ENCODE peak calls at places on chromosomes 2 and 18, in eight cellular contexts. R is tibial artery; U is AG10803; N is IMR-90; W is K562; P is fibroblast of lung; Y is CD8-positive, alpha-beta T cell; D is AG04449. X is an unnamed sample.
A peak's percentile ranks its signal among the peaks of the same experiment; 100 is the strongest.

GRCh38 chr18:76822510-76823165 is at the start of gene ZNF236:
- DNase-seq in U (peak; percentile 88), W (peak; percentile 77), N (peak; percentile 77), D (no peak), Y (peak; percentile 71), P (peak; percentile 81), R (peak; percentile 86), X (peak; percentile 71)

GRCh38 chr2:161085041-161085598 is 75.1 kb upstream of the TANK start:
- DNase-seq in W (no peak), P (peak; percentile 20), D (no peak), N (peak; percentile 28), U (no peak), R (no peak), Y (no peak), X (no peak)

GRCh38 chr2:8452979-8453903 is 228.6 kb upstream of the ID2 start:
- DNase-seq in W (no peak), P (peak; percentile 63), U (peak; percentile 27), Y (no peak), R (no peak), D (no peak), N (peak; percentile 14), X (no peak)

GRCh38 chr2:182868423-182868822 is 2.0 kb upstream of the FRZB start:
- DNase-seq in D (no peak), R (no peak), W (no peak), U (no peak), Y (no peak), P (no peak), N (no peak), X (no peak)

GRCh38 chr2:42777883-42778805 is 14.2 kb upstream of the OXER1 start:
- DNase-seq in U (peak; percentile 54), W (no peak), Y (no peak), N (peak; percentile 22), D (peak; percentile 7), P (no peak), R (no peak), X (no peak)

GRCh38 chr2:56183643-56184499 is at the start of gene CCDC85A:
- DNase-seq in W (peak; percentile 90), D (no peak), Y (peak; percentile 32), R (peak; percentile 88), U (peak; percentile 83), N (peak; percentile 55), P (peak; percentile 80), X (peak; percentile 91)

GRCh38 chr2:112636605-112637288 is 9.0 kb upstream of the SLC20A1 start:
- DNase-seq in U (no peak), D (no peak), P (no peak), W (no peak), N (no peak), R (no peak), Y (no peak), X (no peak)

GRCh38 chr2:121128741-121129659 is 156.0 kb downstream of the TFCP2L1 start:
- DNase-seq in D (no peak), P (no peak), U (no peak), R (peak; percentile 63), W (peak; percentile 52), Y (no peak), N (no peak), X (peak; percentile 37)

GRCh38 chr18:76139844-76140243 is 355.2 kb downstream of the ZNF516 start:
- DNase-seq in Y (no peak), W (no peak), U (no peak), D (no peak), N (no peak), P (no peak), R (no peak), X (no peak)

GRCh38 chr2:72114693-72115051 is 33.0 kb downstream of the CYP26B1 start:
- DNase-seq in Y (no peak), R (peak; percentile 54), P (peak; percentile 18), W (no peak), N (no peak), D (no peak), U (no peak), X (no peak)

GRCh38 chr18:79881695-79882094 is 69.8 kb downstream of the SLC66A2 start:
- DNase-seq in P (no peak), W (no peak), U (no peak), R (no peak), Y (no peak), D (no peak), N (no peak), X (peak; percentile 4)

GRCh38 chr2:68487773-68488355 is 20.5 kb downstream of the APLF start:
- DNase-seq in D (no peak), W (peak; percentile 11), R (no peak), U (peak; percentile 31), P (peak; percentile 32), N (peak; percentile 53), Y (no peak), X (no peak)

GRCh38 chr2:6325616-6326015 is 540.1 kb downstream of the CMPK2 start:
- DNase-seq in P (no peak), N (no peak), D (no peak), U (no peak), Y (no peak), R (no peak), W (no peak), X (no peak)

DNA sequence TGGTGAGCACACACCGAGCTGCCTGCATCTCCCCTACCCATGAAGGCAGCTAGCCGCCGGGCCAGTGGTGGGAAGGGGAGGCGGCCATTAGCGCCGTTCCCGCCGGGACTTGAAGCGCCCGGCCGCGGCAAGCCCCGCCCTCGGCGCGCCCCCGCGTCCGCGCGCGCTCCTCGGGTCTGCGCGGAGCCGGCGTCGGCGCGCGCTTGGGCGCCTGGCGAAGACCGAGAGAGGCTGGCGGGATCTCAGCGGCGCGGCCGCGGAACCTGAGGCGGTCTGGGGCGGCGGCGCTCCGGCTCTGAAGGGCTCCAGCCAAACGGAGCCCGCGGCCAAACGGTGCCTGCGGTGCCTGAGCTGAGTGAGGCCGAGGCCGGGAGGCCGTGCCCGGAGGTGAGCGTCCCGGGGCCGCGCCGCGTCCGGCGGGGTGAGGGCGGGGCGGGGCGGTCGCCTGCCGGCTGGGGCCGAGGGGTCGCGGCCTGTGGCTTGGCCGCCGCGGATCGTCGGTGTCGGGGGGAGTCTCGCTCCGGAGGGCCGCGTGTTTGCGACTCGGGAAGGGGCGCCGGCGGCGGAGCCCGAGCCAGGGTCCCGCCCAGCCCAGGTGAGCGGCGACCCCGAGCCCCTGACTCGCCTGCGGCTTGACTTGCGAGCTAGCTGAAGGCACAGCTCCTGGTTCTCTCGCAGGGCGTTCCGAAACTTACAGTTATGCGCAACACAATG is at the start of gene UBXN2A:
- DNase-seq in W (peak; percentile 87), N (peak; percentile 77), U (peak; percentile 74), P (peak; percentile 79), Y (peak; percentile 70), D (no peak), R (peak; percentile 84), X (peak; percentile 82)
- TF ChIP-seq CTCF in W (no peak), N (no peak), U (no peak), P (no peak), Y (no peak), D (no peak), R (no peak), X (no peak)

GRCh38 chr2:98454500-98455235 is 10.0 kb downstream of the INPP4A start:
- DNase-seq in R (no peak), P (peak; percentile 22), D (no peak), W (peak; percentile 49), Y (peak; percentile 32), U (no peak), N (peak; percentile 49), X (no peak)

GRCh38 chr2:98455494-98455976 is 10.9 kb downstream of the INPP4A start:
- DNase-seq in W (no peak), R (no peak), P (peak; percentile 31), U (peak; percentile 36), D (no peak), Y (peak; percentile 49), N (peak; percentile 64), X (no peak)

GRCh38 chr2:98458667-98459380 is 14.2 kb downstream of the INPP4A start:
- DNase-seq in D (no peak), R (no peak), N (no peak), P (no peak), U (no peak), W (no peak), Y (no peak), X (no peak)

GRCh38 chr2:98458207-98458606 is 13.5 kb downstream of the INPP4A start:
- DNase-seq in D (no peak), U (peak; percentile 22), W (no peak), R (no peak), P (peak; percentile 29), Y (peak; percentile 63), N (peak; percentile 60), X (no peak)

DNA sequence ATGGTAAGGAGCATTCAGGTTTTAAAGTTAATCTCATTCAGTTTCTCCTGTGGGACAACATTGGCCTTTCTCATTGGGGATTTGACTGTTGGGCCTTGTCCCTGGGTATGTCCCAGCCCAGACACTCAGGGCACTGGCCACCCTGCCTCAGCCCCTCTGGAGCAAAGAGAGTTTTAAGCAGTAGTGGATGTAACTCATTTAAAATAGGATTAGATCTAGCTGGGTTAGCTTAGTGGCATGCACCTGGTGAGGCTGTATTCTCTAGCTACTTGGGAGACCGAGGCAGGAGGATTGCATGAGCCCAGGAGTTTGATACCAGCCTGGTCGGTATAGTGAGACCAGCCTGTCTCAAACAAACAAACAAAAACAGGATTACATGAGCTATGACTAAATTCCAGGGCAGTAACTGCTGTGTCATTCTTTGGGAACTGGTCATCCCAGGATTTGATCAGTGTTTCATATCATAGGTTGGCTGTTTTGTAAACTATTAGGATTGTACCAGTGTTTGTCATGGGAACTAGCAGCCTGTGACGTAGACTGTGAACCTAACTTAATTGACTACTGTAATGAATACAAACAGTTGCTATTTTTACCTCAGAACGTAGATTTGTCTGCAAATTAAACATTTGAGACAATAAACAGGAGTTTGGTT is 12.5 kb downstream of the INPP4A start:
- DNase-seq in R (no peak), Y (no peak), D (peak; percentile 73), U (peak; percentile 90), N (peak; percentile 99), P (peak; percentile 78), W (no peak), X (no peak)
- H3K4me3 ChIP-seq in R (no peak overlapping the region), Y (no peak overlapping the region), D (no peak overlapping the region), U (no peak overlapping the region), N (no peak overlapping the region), P (no peak overlapping the region), W (no peak overlapping the region), X (no peak overlapping the region)

GRCh38 chr2:28750316-28751101 is 1.1 kb upstream of the PPP1CB start:
- DNase-seq in P (peak; percentile 79), Y (no peak), R (no peak), D (no peak), W (peak; percentile 18), N (peak; percentile 50), U (peak; percentile 40), X (no peak)

GRCh38 chr2:28751956-28752607 is 452 bp downstream of the PPP1CB start:
- DNase-seq in U (no peak), D (no peak), P (no peak), W (peak; percentile 58), N (no peak), Y (no peak), R (no peak), X (no peak)

GRCh38 chr2:28753043-28753683 is 1.5 kb downstream of the PPP1CB start:
- DNase-seq in D (no peak), R (peak; percentile 86), P (peak; percentile 69), Y (peak; percentile 62), N (peak; percentile 81), W (peak; percentile 20), U (peak; percentile 66), X (peak; percentile 82)

GRCh38 chr2:28752608-28752984 is 966 bp downstream of the PPP1CB start:
- DNase-seq in N (no peak), R (no peak), Y (no peak), P (no peak), U (no peak), W (no peak), D (no peak), X (no peak)

GRCh38 chr2:28751102-28751955 is at the start of gene PPP1CB:
- DNase-seq in W (peak; percentile 95), U (peak; percentile 96), N (peak; percentile 96), Y (peak; percentile 97), D (peak; percentile 65), P (peak; percentile 96), R (peak; percentile 99), X (peak; percentile 97)
- TF ChIP-seq CTCF in W (peak; percentile 53), U (peak; percentile 27), N (peak; percentile 38), Y (no peak), D (peak; percentile 57), P (no peak), R (peak; percentile 27), X (peak; percentile 21)

GRCh38 chr2:37665622-37666362 is 5.7 kb downstream of the CDC42EP3 start:
- DNase-seq in W (no peak), P (no peak), N (no peak), Y (no peak), D (no peak), R (no peak), U (no peak), X (no peak)
- H3K4me3 ChIP-seq in W (no peak overlapping the region), P (no peak overlapping the region), N (no peak overlapping the region), Y (no peak overlapping the region), D (peak overlapping the region; percentile 91), R (no peak overlapping the region), U (peak overlapping the region; percentile 69), X (no peak overlapping the region)

X was measured in testis.